ENCODE peak calls at places on chromosome 18, in nine cellular contexts. J is SW 1271; N is activated T-cell treated with anti-CD3 and anti-CD28 coated beads for 1 hour; O is left ventricle myocardium inferior; H is AG10803; R is foreskin fibroblast; F is HS-27A; S is activated CD4-positive, alpha-beta T cell treated with anti-CD3 and anti-CD28 coated beads, Interleukin-2, amount 50 U/mL, for 24 hours; K is colonic mucosa. C is an unnamed sample.

GRCh38 chr18:67525328-67526110 is 9.0 kb upstream of the DSEL start:
- DNase-seq in S (no peak), H (peak; percentile 99), J (no peak), O (peak; percentile 42), K (peak; percentile 19), N (no peak), F (peak; percentile 77), R (peak; percentile 98), C (no peak)

GRCh38 chr18:59748628-59749360 is 51.6 kb upstream of the CCBE1 start:
- DNase-seq in R (peak; percentile 90), F (peak; percentile 77), K (no peak), H (peak; percentile 94), N (no peak), J (peak; percentile 9), S (no peak), O (no peak), C (no peak)

GRCh38 chr18:35749701-35750100 is 168.2 kb downstream of the GALNT1 start:
- DNase-seq in O (no peak), S (no peak), N (no peak), J (no peak), K (no peak), H (no peak), F (no peak), R (peak; percentile 25), C (no peak)

GRCh38 chr18:49447810-49448745 is 12.4 kb downstream of the DYM start:
- DNase-seq in J (no peak), N (peak; percentile 20), F (no peak), H (peak; percentile 70), O (no peak), R (peak; percentile 76), S (no peak), K (peak; percentile 58), C (no peak)

GRCh38 chr18:12246849-12247808 is 7.0 kb upstream of the CIDEA start:
- DNase-seq in H (no peak), O (no peak), N (no peak), R (peak; percentile 56), F (no peak), J (no peak), K (no peak), S (no peak), C (no peak)

GRCh38 chr18:68467966-68468365 is 246.9 kb downstream of the TMX3 start:
- DNase-seq in R (no peak), N (no peak), J (no peak), K (no peak), O (no peak), S (no peak), F (no peak), H (no peak), C (no peak)

GRCh38 chr18:58887613-58887963 is 22.9 kb downstream of the ZNF532 start:
- DNase-seq in S (no peak), N (no peak), J (peak; percentile 60), O (peak; percentile 71), F (peak; percentile 23), K (peak; percentile 50), H (peak; percentile 37), R (no peak), C (no peak)

GRCh38 chr18:48566588-48566987 is 27.8 kb downstream of the CTIF start:
- DNase-seq in H (no peak), S (no peak), F (no peak), J (no peak), K (no peak), R (no peak), N (no peak), O (no peak), C (no peak)

GRCh38 chr18:30248061-30248460 is 794.5 kb downstream of the DSC3 start:
- DNase-seq in J (no peak), O (no peak), N (no peak), R (no peak), S (no peak), K (no peak), H (no peak), F (no peak), C (no peak)

GRCh38 chr18:48002933-48003365 is 72.5 kb upstream of the SMAD2 start:
- DNase-seq in S (no peak), H (peak; percentile 66), N (no peak), O (peak; percentile 60), F (peak; percentile 86), R (peak; percentile 89), K (peak; percentile 75), J (peak; percentile 66), C (no peak)

GRCh38 chr18:21383031-21383430 is 141.0 kb downstream of the GREB1L start:
- DNase-seq in K (no peak), O (no peak), F (no peak), S (no peak), J (no peak), H (no peak), R (no peak), N (no peak), C (no peak)

GRCh38 chr18:47413327-47413726 is 161.9 kb upstream of the SKOR2 start:
- DNase-seq in N (no peak), F (no peak), H (peak; percentile 17), O (no peak), R (no peak), S (no peak), K (no peak), J (no peak), C (no peak)

GRCh38 chr18:28657836-28658410 is 481.0 kb upstream of the CDH2 start:
- DNase-seq in K (no peak), N (no peak), F (peak; percentile 4), J (no peak), H (no peak), R (no peak), O (no peak), S (no peak), C (no peak)

GRCh38 chr18:41326311-41326710 is 628.7 kb upstream of the PIK3C3 start:
- DNase-seq in R (peak; percentile 37), N (no peak), F (no peak), K (no peak), S (no peak), J (no peak), H (peak; percentile 47), O (no peak), C (no peak)

GRCh38 chr18:52791321-52791720 is 451.3 kb downstream of the DCC start:
- DNase-seq in H (no peak), K (no peak), J (no peak), F (no peak), S (no peak), N (no peak), R (no peak), O (no peak), C (no peak)

GRCh38 chr18:75422341-75422910 is 5.1 kb downstream of the SMIM21 start:
- DNase-seq in F (no peak), K (no peak), N (no peak), J (no peak), H (peak; percentile 27), S (no peak), O (no peak), R (peak; percentile 64), C (no peak)

GRCh38 chr18:63042351-63042750 is 277.2 kb downstream of the BCL2 start:
- DNase-seq in K (no peak), J (no peak), S (no peak), F (no peak), O (no peak), R (no peak), H (no peak), N (no peak), C (no peak)

C was measured in naive thymus-derived CD8-positive, alpha-beta T cell.